ENCODE peak calls at places on chromosome 22, in seven cellular contexts. S is IMR-90, M is neuronal stem cell, U is H9, A is mesenchymal stem cell, N is trophoblast cell, C is H1. J is an unnamed sample.

GRCh38 chr22:17562906-17563870 is at the start of gene SLC25A18:
- DNase-seq in N (peak), S (no peak), A (peak), C (peak), U (peak), M (peak), J (peak)

GRCh38 chr22:24115247-24116207 is 65.8 kb upstream of the SUSD2 start:
- DNase-seq in M (no peak), A (no peak), S (no peak), C (no peak), N (peak), U (no peak), J (no peak)

GRCh38 chr22:42906605-42907338 is 49.7 kb upstream of the ARFGAP3 start:
- DNase-seq in A (no peak), N (no peak), S (peak), M (no peak), C (no peak), U (no peak), J (no peak)

GRCh38 chr22:22024440-22024839 is 41.9 kb upstream of the TOP3B start:
- DNase-seq in S (no peak), C (no peak), N (no peak), A (no peak), M (no peak), U (no peak), J (no peak)

GRCh38 chr22:29108137-29108536 is 35.3 kb downstream of the KREMEN1 start:
- DNase-seq in A (peak), S (peak), C (no peak), M (no peak), U (no peak), N (peak), J (no peak)

GRCh38 chr22:50220603-50221409 is 20.0 kb downstream of the SELENOO start:
- DNase-seq in M (no peak), N (no peak), A (no peak), U (no peak), S (no peak), C (no peak), J (no peak)

GRCh38 chr22:22745225-22746060 is 101.0 kb downstream of the GGTLC2 start:
- DNase-seq in M (peak), U (peak), C (peak), S (peak), A (no peak), N (peak), J (peak)

GRCh38 chr22:41687901-41688364 is 734 bp downstream of the SNU13 start:
- DNase-seq in N (peak), U (no peak), A (peak), M (no peak), S (peak), C (no peak), J (peak)

GRCh38 chr22:49606562-49606961 is 221.1 kb downstream of the BRD1 start:
- DNase-seq in C (no peak), M (no peak), A (no peak), N (no peak), U (no peak), S (no peak), J (no peak)

GRCh38 chr22:45918455-45919370 is 58.2 kb downstream of the WNT7B start:
- DNase-seq in A (no peak), S (no peak), U (no peak), C (no peak), N (no peak), M (no peak), J (no peak)

GRCh38 chr22:48750826-48751440 is 1076.7 kb downstream of the BRD1 start:
- DNase-seq in C (no peak), A (no peak), U (no peak), N (no peak), M (no peak), S (no peak), J (no peak)

GRCh38 chr22:40081662-40082061 is 86.9 kb downstream of the FAM83F start:
- DNase-seq in C (no peak), M (no peak), N (no peak), U (no peak), A (no peak), S (no peak), J (no peak)

GRCh38 chr22:25388866-25389540 is 169.6 kb downstream of the CRYBB2 start:
- DNase-seq in C (peak), M (no peak), U (no peak), N (no peak), S (no peak), A (no peak), J (peak)

GRCh38 chr22:29141078-29141688 is 64.5 kb upstream of the EMID1 start:
- DNase-seq in M (no peak), A (no peak), C (no peak), S (no peak), U (no peak), N (no peak), J (no peak)

GRCh38 chr22:27989758-27990450 is 70.8 kb upstream of the PITPNB start:
- DNase-seq in U (peak), S (no peak), M (no peak), N (no peak), A (no peak), C (no peak), J (no peak)

GRCh38 chr22:28247667-28248363 is 328.8 kb upstream of the PITPNB start:
- DNase-seq in M (no peak), S (no peak), C (no peak), N (no peak), U (no peak), A (no peak), J (peak)

GRCh38 chr22:50131894-50132293 is 38.6 kb upstream of the PANX2 start:
- DNase-seq in A (no peak), C (no peak), U (no peak), S (no peak), M (no peak), N (no peak), J (no peak)

GRCh38 chr22:43561421-43562178 is 149.8 kb downstream of the MPPED1 start:
- DNase-seq in C (no peak), A (no peak), N (no peak), M (no peak), U (peak), S (no peak), J (peak)

GRCh38 chr22:37896181-37896592 is 9.9 kb upstream of the MICALL1 start:
- DNase-seq in M (no peak), C (no peak), U (peak), N (peak), A (peak), S (peak), J (peak)

GRCh38 chr22:31947296-31947695 is 3.0 kb downstream of the YWHAH start:
- DNase-seq in M (no peak), S (no peak), U (no peak), N (peak), C (no peak), A (no peak), J (peak)

GRCh38 chr22:27372364-27372763 is 429.2 kb downstream of the MN1 start:
- DNase-seq in N (no peak), S (no peak), M (no peak), U (no peak), A (no peak), C (no peak), J (no peak)

GRCh38 chr22:32720924-32721323 is 80.6 kb upstream of the TIMP3 start:
- DNase-seq in M (no peak), U (no peak), N (no peak), S (peak), C (no peak), A (peak), J (peak)

DNA sequence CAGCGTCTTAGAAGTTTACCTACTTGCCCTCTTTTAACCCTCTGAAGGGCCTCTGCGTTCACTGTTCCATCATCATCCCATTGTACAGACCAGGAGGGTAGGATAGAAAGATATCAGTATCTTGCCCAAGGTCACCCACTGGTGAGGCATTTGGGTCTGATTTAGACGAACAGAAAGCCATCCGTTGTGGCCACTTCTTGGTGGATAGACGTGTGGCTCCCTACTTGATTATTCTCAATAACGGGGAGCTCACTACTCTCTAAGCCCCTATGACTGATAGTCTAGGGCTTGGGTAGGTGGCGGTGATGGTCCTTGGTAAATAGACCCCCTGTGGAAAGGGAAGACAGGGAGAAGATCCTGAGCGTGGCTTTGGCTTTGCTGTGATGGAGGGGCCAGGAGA is 28.6 kb upstream of the PRR5 start:
- DNase-seq in A (no peak), U (no peak), M (no peak), S (no peak), C (no peak), N (no peak), J (no peak)
- H3K4ac ChIP-seq in A (no peak), U (no peak), M (no peak), S (no peak), C (no peak), N (no peak), J (no peak)

GRCh38 chr22:35436421-35436820 is 36.5 kb downstream of the MCM5 start:
- DNase-seq in M (no peak), C (no peak), S (no peak), A (no peak), N (no peak), U (no peak), J (no peak)
- H3K4me2 ChIP-seq in M (no peak), C (no peak), S (no peak), A (no peak), N (no peak), U (no peak), J (no peak)

GRCh38 chr22:47605886-47606285 is 843.4 kb downstream of the TBC1D22A start:
- DNase-seq in U (no peak), S (no peak), N (no peak), A (no peak), C (no peak), M (no peak), J (no peak)
- H3K4ac ChIP-seq in U (no peak), S (no peak), N (no peak), A (no peak), C (no peak), M (no peak), J (no peak)

DNA sequence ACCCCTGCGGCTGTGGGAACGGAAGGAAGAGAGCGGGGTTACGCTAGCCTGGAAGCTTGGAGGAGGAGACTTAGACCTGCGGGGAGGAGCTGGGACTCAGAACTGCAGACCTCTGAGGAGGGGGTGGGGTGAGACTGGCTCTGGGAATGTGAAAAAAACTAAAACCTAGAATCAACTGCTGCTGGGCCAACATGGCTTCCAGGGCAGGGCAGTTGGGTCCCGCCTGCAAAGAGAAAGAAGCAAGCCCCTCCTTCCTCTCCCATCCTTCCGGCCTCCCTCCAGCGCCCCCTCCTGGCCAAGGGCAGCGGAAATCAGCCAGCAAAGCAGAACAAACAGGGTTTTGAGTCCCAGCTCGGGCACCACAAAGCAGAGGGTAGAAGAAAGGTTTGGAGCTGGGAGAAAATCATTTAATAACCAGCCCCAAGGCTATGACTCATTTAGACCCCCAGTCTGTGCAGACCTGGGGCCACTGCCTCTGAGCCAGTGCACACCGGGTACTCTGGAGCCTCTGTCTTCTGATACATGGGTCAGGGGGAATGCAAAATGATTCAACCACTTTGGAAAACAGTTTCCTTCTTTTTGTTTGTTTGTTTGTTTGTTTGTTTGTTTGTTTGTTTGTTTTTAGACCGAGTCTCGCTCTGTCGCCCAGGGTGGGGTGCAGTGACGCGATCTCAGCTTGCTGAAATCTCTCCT is 7.3 kb upstream of the NCF4 start:
- DNase-seq in S (peak), C (peak), U (peak), M (peak), N (peak), A (peak), J (peak)
- H3K4me2 ChIP-seq in S (no peak), C (no peak), U (no peak), M (no peak), N (no peak), A (no peak), J (no peak)

J was measured in mesendoderm.